ENCODE peak calls at places on chromosomes 16 and 17, in nine cellular contexts. One of them, this sample, is unnamed.

GRCh38 chr17:66711936-66712335 is 123.0 kb upstream of the CACNG5 start:
- DNase-seq in gastrocnemius medialis: no peak
- DNase-seq in CD4-positive, alpha-beta T cell: no peak
- DNase-seq in HFFc6: no peak
- DNase-seq in choroid plexus epithelial cell: peak
- DNase-seq in upper lobe of right lung: peak
- DNase-seq in body of pancreas: peak
- DNase-seq in AG09319: no peak
- DNase-seq in WTC11: no peak
- DNase-seq in this sample: no peak

GRCh38 chr16:48503779-48504178 is 106.2 kb downstream of the N4BP1 start:
- DNase-seq in gastrocnemius medialis: no peak
- DNase-seq in CD4-positive, alpha-beta T cell: no peak
- DNase-seq in HFFc6: peak
- DNase-seq in choroid plexus epithelial cell: peak
- DNase-seq in upper lobe of right lung: no peak
- DNase-seq in body of pancreas: peak
- DNase-seq in AG09319: peak
- DNase-seq in WTC11: no peak
- DNase-seq in this sample: no peak

GRCh38 chr17:82687375-82687861 is 11.1 kb downstream of the RAB40B start:
- DNase-seq in gastrocnemius medialis: no peak
- DNase-seq in CD4-positive, alpha-beta T cell: no peak
- DNase-seq in HFFc6: no peak
- DNase-seq in choroid plexus epithelial cell: no peak
- DNase-seq in upper lobe of right lung: no peak
- DNase-seq in body of pancreas: peak
- DNase-seq in AG09319: no peak
- DNase-seq in WTC11: no peak
- DNase-seq in this sample: no peak

GRCh38 chr16:82701302-82702022 is 74.7 kb downstream of the CDH13 start:
- DNase-seq in gastrocnemius medialis: no peak
- DNase-seq in CD4-positive, alpha-beta T cell: no peak
- DNase-seq in HFFc6: no peak
- DNase-seq in choroid plexus epithelial cell: peak
- DNase-seq in upper lobe of right lung: no peak
- DNase-seq in body of pancreas: no peak
- DNase-seq in AG09319: no peak
- DNase-seq in WTC11: no peak
- DNase-seq in this sample: no peak

GRCh38 chr17:52027620-52028019 is 130.9 kb downstream of the CA10 start:
- DNase-seq in gastrocnemius medialis: no peak
- DNase-seq in CD4-positive, alpha-beta T cell: no peak
- DNase-seq in HFFc6: peak
- DNase-seq in choroid plexus epithelial cell: peak
- DNase-seq in upper lobe of right lung: no peak
- DNase-seq in body of pancreas: no peak
- DNase-seq in AG09319: no peak
- DNase-seq in WTC11: no peak
- DNase-seq in this sample: no peak

GRCh38 chr17:81964081-81964849 is 3.3 kb upstream of the NOTUM start:
- DNase-seq in gastrocnemius medialis: no peak
- DNase-seq in CD4-positive, alpha-beta T cell: no peak
- DNase-seq in HFFc6: no peak
- DNase-seq in choroid plexus epithelial cell: no peak
- DNase-seq in upper lobe of right lung: no peak
- DNase-seq in body of pancreas: no peak
- DNase-seq in AG09319: no peak
- DNase-seq in WTC11: no peak
- DNase-seq in this sample: no peak

GRCh38 chr16:87000007-87000406 is 317.2 kb downstream of the C16orf95 start:
- DNase-seq in gastrocnemius medialis: no peak
- DNase-seq in CD4-positive, alpha-beta T cell: no peak
- DNase-seq in HFFc6: no peak
- DNase-seq in choroid plexus epithelial cell: no peak
- DNase-seq in upper lobe of right lung: no peak
- DNase-seq in body of pancreas: no peak
- DNase-seq in AG09319: no peak
- DNase-seq in WTC11: no peak
- DNase-seq in this sample: no peak

GRCh38 chr17:32558997-32559650 is 72.3 kb downstream of the CDK5R1 start:
- DNase-seq in gastrocnemius medialis: peak
- DNase-seq in CD4-positive, alpha-beta T cell: no peak
- DNase-seq in HFFc6: no peak
- DNase-seq in choroid plexus epithelial cell: no peak
- DNase-seq in upper lobe of right lung: no peak
- DNase-seq in body of pancreas: no peak
- DNase-seq in AG09319: no peak
- DNase-seq in WTC11: no peak
- DNase-seq in this sample: no peak

GRCh38 chr17:4997302-4998026 is at the start of the genes INCA1 and KIF1C:
- DNase-seq in gastrocnemius medialis: peak
- DNase-seq in CD4-positive, alpha-beta T cell: peak
- DNase-seq in HFFc6: peak
- DNase-seq in choroid plexus epithelial cell: peak
- DNase-seq in upper lobe of right lung: peak
- DNase-seq in body of pancreas: peak
- DNase-seq in AG09319: peak
- DNase-seq in WTC11: peak
- DNase-seq in this sample: peak

GRCh38 chr17:40301315-40301714 is 7.7 kb upstream of the RARA start:
- DNase-seq in gastrocnemius medialis: no peak
- DNase-seq in CD4-positive, alpha-beta T cell: no peak
- DNase-seq in HFFc6: no peak
- DNase-seq in choroid plexus epithelial cell: no peak
- DNase-seq in upper lobe of right lung: no peak
- DNase-seq in body of pancreas: no peak
- DNase-seq in AG09319: no peak
- DNase-seq in WTC11: no peak
- DNase-seq in this sample: no peak

GRCh38 chr17:7496470-7497227 is 12.5 kb downstream of the POLR2A start:
- DNase-seq in gastrocnemius medialis: no peak
- DNase-seq in CD4-positive, alpha-beta T cell: no peak
- DNase-seq in HFFc6: no peak
- DNase-seq in choroid plexus epithelial cell: no peak
- DNase-seq in upper lobe of right lung: no peak
- DNase-seq in body of pancreas: no peak
- DNase-seq in AG09319: no peak
- DNase-seq in WTC11: no peak
- DNase-seq in this sample: no peak

GRCh38 chr17:1649116-1649843 is 386 bp downstream of the RILP start:
- DNase-seq in gastrocnemius medialis: peak
- DNase-seq in CD4-positive, alpha-beta T cell: peak
- DNase-seq in HFFc6: peak
- DNase-seq in choroid plexus epithelial cell: peak
- DNase-seq in upper lobe of right lung: peak
- DNase-seq in body of pancreas: peak
- DNase-seq in AG09319: peak
- DNase-seq in WTC11: peak
- DNase-seq in this sample: no peak

GRCh38 chr16:80500116-80500859 is 40.5 kb upstream of the DYNLRB2 start:
- DNase-seq in gastrocnemius medialis: no peak
- DNase-seq in CD4-positive, alpha-beta T cell: no peak
- DNase-seq in HFFc6: no peak
- DNase-seq in choroid plexus epithelial cell: peak
- DNase-seq in upper lobe of right lung: no peak
- DNase-seq in body of pancreas: no peak
- DNase-seq in AG09319: no peak
- DNase-seq in WTC11: no peak
- DNase-seq in this sample: no peak
- TF ChIP-seq CTCF in gastrocnemius medialis: no peak
- TF ChIP-seq CTCF in CD4-positive, alpha-beta T cell: no peak
- TF ChIP-seq CTCF in HFFc6: no peak
- TF ChIP-seq CTCF in choroid plexus epithelial cell: peak
- TF ChIP-seq CTCF in upper lobe of right lung: no peak
- TF ChIP-seq CTCF in body of pancreas: no peak
- TF ChIP-seq CTCF in AG09319: no peak
- TF ChIP-seq CTCF in WTC11: no peak
- TF ChIP-seq CTCF in this sample: no peak

GRCh38 chr16:81623365-81624102 is 155.6 kb upstream of the PLCG2 start:
- DNase-seq in gastrocnemius medialis: no peak
- DNase-seq in CD4-positive, alpha-beta T cell: peak
- DNase-seq in HFFc6: peak
- DNase-seq in choroid plexus epithelial cell: peak
- DNase-seq in upper lobe of right lung: no peak
- DNase-seq in body of pancreas: no peak
- DNase-seq in AG09319: no peak
- DNase-seq in WTC11: peak
- DNase-seq in this sample: no peak
- TF ChIP-seq CTCF in gastrocnemius medialis: peak
- TF ChIP-seq CTCF in CD4-positive, alpha-beta T cell: peak
- TF ChIP-seq CTCF in HFFc6: peak
- TF ChIP-seq CTCF in choroid plexus epithelial cell: peak
- TF ChIP-seq CTCF in upper lobe of right lung: peak
- TF ChIP-seq CTCF in body of pancreas: peak
- TF ChIP-seq CTCF in AG09319: peak
- TF ChIP-seq CTCF in WTC11: peak
- TF ChIP-seq CTCF in this sample: peak

GRCh38 chr16:10081201-10081940 is 100.9 kb downstream of the GRIN2A start:
- DNase-seq in gastrocnemius medialis: no peak
- DNase-seq in CD4-positive, alpha-beta T cell: no peak
- DNase-seq in HFFc6: no peak
- DNase-seq in choroid plexus epithelial cell: no peak
- DNase-seq in upper lobe of right lung: no peak
- DNase-seq in body of pancreas: no peak
- DNase-seq in AG09319: no peak
- DNase-seq in WTC11: no peak
- DNase-seq in this sample: no peak

GRCh38 chr16:10077861-10078260 is 104.4 kb downstream of the GRIN2A start:
- DNase-seq in gastrocnemius medialis: no peak
- DNase-seq in CD4-positive, alpha-beta T cell: no peak
- DNase-seq in HFFc6: no peak
- DNase-seq in choroid plexus epithelial cell: no peak
- DNase-seq in upper lobe of right lung: no peak
- DNase-seq in body of pancreas: no peak
- DNase-seq in AG09319: no peak
- DNase-seq in WTC11: no peak
- DNase-seq in this sample: no peak

GRCh38 chr16:10080031-10080772 is 102.0 kb downstream of the GRIN2A start:
- DNase-seq in gastrocnemius medialis: peak
- DNase-seq in CD4-positive, alpha-beta T cell: no peak
- DNase-seq in HFFc6: peak
- DNase-seq in choroid plexus epithelial cell: peak
- DNase-seq in upper lobe of right lung: no peak
- DNase-seq in body of pancreas: peak
- DNase-seq in AG09319: peak
- DNase-seq in WTC11: no peak
- DNase-seq in this sample: peak

GRCh38 chr16:10076037-10076436 is 106.2 kb downstream of the GRIN2A start:
- DNase-seq in gastrocnemius medialis: no peak
- DNase-seq in CD4-positive, alpha-beta T cell: no peak
- DNase-seq in HFFc6: no peak
- DNase-seq in choroid plexus epithelial cell: no peak
- DNase-seq in upper lobe of right lung: no peak
- DNase-seq in body of pancreas: no peak
- DNase-seq in AG09319: no peak
- DNase-seq in WTC11: no peak
- DNase-seq in this sample: no peak

GRCh38 chr16:10078541-10078949 is 103.7 kb downstream of the GRIN2A start:
- DNase-seq in gastrocnemius medialis: no peak
- DNase-seq in CD4-positive, alpha-beta T cell: no peak
- DNase-seq in HFFc6: no peak
- DNase-seq in choroid plexus epithelial cell: no peak
- DNase-seq in upper lobe of right lung: no peak
- DNase-seq in body of pancreas: no peak
- DNase-seq in AG09319: no peak
- DNase-seq in WTC11: peak
- DNase-seq in this sample: no peak
- TF ChIP-seq CTCF in gastrocnemius medialis: no peak
- TF ChIP-seq CTCF in CD4-positive, alpha-beta T cell: no peak
- TF ChIP-seq CTCF in HFFc6: peak
- TF ChIP-seq CTCF in choroid plexus epithelial cell: no peak
- TF ChIP-seq CTCF in upper lobe of right lung: no peak
- TF ChIP-seq CTCF in body of pancreas: no peak
- TF ChIP-seq CTCF in AG09319: no peak
- TF ChIP-seq CTCF in WTC11: no peak
- TF ChIP-seq CTCF in this sample: peak

GRCh38 chr17:48816438-48816773 is 623 bp downstream of the TTLL6 start:
- DNase-seq in gastrocnemius medialis: no peak
- DNase-seq in CD4-positive, alpha-beta T cell: no peak
- DNase-seq in HFFc6: no peak
- DNase-seq in choroid plexus epithelial cell: no peak
- DNase-seq in upper lobe of right lung: no peak
- DNase-seq in body of pancreas: no peak
- DNase-seq in AG09319: no peak
- DNase-seq in WTC11: no peak
- DNase-seq in this sample: no peak
- TF ChIP-seq CTCF in gastrocnemius medialis: no peak
- TF ChIP-seq CTCF in CD4-positive, alpha-beta T cell: no peak
- TF ChIP-seq CTCF in HFFc6: no peak
- TF ChIP-seq CTCF in choroid plexus epithelial cell: no peak
- TF ChIP-seq CTCF in upper lobe of right lung: no peak
- TF ChIP-seq CTCF in body of pancreas: no peak
- TF ChIP-seq CTCF in AG09319: no peak
- TF ChIP-seq CTCF in WTC11: no peak
- TF ChIP-seq CTCF in this sample: no peak

DNA sequence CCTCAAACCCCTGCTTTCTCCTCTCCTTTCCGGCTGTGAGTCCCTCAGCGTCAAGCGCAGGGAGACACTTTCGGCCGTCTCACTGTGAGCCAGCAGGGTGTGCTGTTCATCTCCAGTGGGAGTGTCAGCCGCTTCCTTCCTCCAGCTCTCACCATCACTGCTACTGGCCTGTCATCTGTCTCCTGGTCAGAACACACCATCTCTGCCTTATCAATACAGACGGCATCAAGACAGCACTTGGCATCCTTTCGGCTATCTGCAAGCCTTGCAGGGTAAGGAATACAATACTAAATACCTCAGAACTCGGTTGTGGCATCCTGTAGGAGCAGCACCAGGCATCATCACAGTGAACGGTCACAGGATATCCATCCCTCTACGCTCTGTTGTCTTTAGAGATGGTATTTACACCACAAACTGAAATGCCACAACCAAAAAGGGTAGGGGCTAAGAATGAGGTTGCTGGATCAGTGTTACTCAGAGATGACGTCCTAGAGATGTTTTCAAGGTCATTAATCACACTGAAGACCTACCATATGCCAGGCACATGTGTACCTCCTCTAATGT is 20.7 kb upstream of the CMTM4 start:
- DNase-seq in gastrocnemius medialis: no peak
- DNase-seq in CD4-positive, alpha-beta T cell: no peak
- DNase-seq in HFFc6: peak
- DNase-seq in choroid plexus epithelial cell: peak
- DNase-seq in upper lobe of right lung: no peak
- DNase-seq in body of pancreas: no peak
- DNase-seq in AG09319: no peak
- DNase-seq in WTC11: peak
- DNase-seq in this sample: no peak
- TF ChIP-seq CTCF in gastrocnemius medialis: peak
- TF ChIP-seq CTCF in CD4-positive, alpha-beta T cell: no peak
- TF ChIP-seq CTCF in HFFc6: peak
- TF ChIP-seq CTCF in choroid plexus epithelial cell: peak
- TF ChIP-seq CTCF in upper lobe of right lung: peak
- TF ChIP-seq CTCF in body of pancreas: no peak
- TF ChIP-seq CTCF in AG09319: peak
- TF ChIP-seq CTCF in WTC11: peak
- TF ChIP-seq CTCF in this sample: peak

This sample was measured in progenitor cell of endocrine pancreas.